ENCODE peak calls at places on chromosomes 11 and 22, in ten cellular contexts. R is stimulated activated CD4-positive, alpha-beta T cell treated with anti-CD3 and anti-CD28 coated beads, Interleukin-15, amount 100 ng/mL, for 48 hours; Y is EL; D is Peyer's patch; Z is cardiac muscle cell; I is GM23248; V is NCI-H460; F is transverse colon; J is heart left ventricle; B is SK-MEL-5. E is an unnamed sample.
A peak's percentile ranks its signal among the peaks of the same experiment; 100 is the strongest.

GRCh38 chr22:23246982-23247766 is 66.9 kb downstream of the BCR start:
- DNase-seq in I (no peak), D (no peak), J (no peak), V (no peak), R (no peak), Z (no peak), Y (no peak), F (no peak), B (no peak), E (no peak)

GRCh38 chr11:120744016-120744994 is 232.8 kb downstream of the GRIK4 start:
- DNase-seq in F (no peak), Z (no peak), V (no peak), Y (no peak), I (no peak), D (no peak), B (no peak), J (no peak), R (no peak), E (no peak)

GRCh38 chr22:24176040-24176439 is 5.2 kb upstream of the SUSD2 start:
- DNase-seq in I (no peak), D (no peak), V (no peak), F (no peak), J (no peak), B (no peak), Z (no peak), Y (no peak), R (no peak), E (no peak)

GRCh38 chr11:85647078-85647477 is 689 bp upstream of the TMEM126A start:
- DNase-seq in J (no peak), F (no peak), Z (no peak), B (no peak), R (no peak), D (peak; percentile 61), Y (no peak), I (peak; percentile 34), V (no peak), E (no peak)

GRCh38 chr11:18115360-18116127 is 9.7 kb upstream of the SAAL1 start:
- DNase-seq in J (peak; percentile 20), D (peak; percentile 83), R (peak; percentile 43), B (peak; percentile 89), I (peak; percentile 64), Z (peak; percentile 76), Y (peak; percentile 60), V (peak; percentile 58), F (peak; percentile 58), E (peak; percentile 32)

GRCh38 chr22:17077255-17077654 is 7.5 kb upstream of the IL17RA start:
- DNase-seq in R (no peak), F (no peak), J (no peak), Y (peak; percentile 81), Z (no peak), B (no peak), D (no peak), V (no peak), I (peak; percentile 81), E (no peak)

GRCh38 chr11:126487711-126488110 is 132.2 kb downstream of the ST3GAL4 start:
- DNase-seq in R (no peak), I (no peak), J (no peak), V (no peak), D (no peak), F (no peak), Z (no peak), Y (no peak), B (no peak), E (no peak)

GRCh38 chr22:44314425-44315067 is 1.8 kb upstream of the SHISAL1 start:
- DNase-seq in F (no peak), J (no peak), V (no peak), Z (no peak), D (no peak), B (no peak), R (no peak), Y (no peak), I (no peak), E (no peak)

E was measured in tibial artery.